ENCODE peak calls at places on chromosome 14, in seven cellular contexts. D is fibroblast of lung; Z is CD8-positive, alpha-beta T cell; R is sigmoid colon; S is CD14-positive monocyte; W is LNCaP clone FGC; E is GM13976. B is an unnamed sample.

GRCh38 chr14:53621433-53621832 is 335.2 kb downstream of the BMP4 start:
- DNase-seq in D (no peak), Z (no peak), R (no peak), S (no peak), W (no peak), E (no peak), B (no peak)

GRCh38 chr14:103727313-103728000 is 11.8 kb downstream of the ZFYVE21 start:
- DNase-seq in D (no peak), Z (no peak), R (no peak), S (no peak), W (peak; percentile 75), E (no peak), B (no peak)

GRCh38 chr14:58864751-58865519 is 227.2 kb downstream of the DACT1 start:
- DNase-seq in D (peak; percentile 87), Z (no peak), R (no peak), S (no peak), W (no peak), E (no peak), B (no peak)

GRCh38 chr14:96201965-96202364 is 2.7 kb upstream of the BDKRB2 start:
- DNase-seq in D (no peak), Z (no peak), R (no peak), S (no peak), W (no peak), E (no peak), B (no peak)

GRCh38 chr14:59254146-59254910 is 65.9 kb downstream of the DAAM1 start:
- DNase-seq in D (peak; percentile 96), Z (no peak), R (peak; percentile 90), S (no peak), W (peak; percentile 94), E (no peak), B (no peak)

GRCh38 chr14:56808314-56809201 is 1.7 kb downstream of the OTX2 start:
- DNase-seq in D (no peak), Z (no peak), R (no peak), S (no peak), W (no peak), E (no peak), B (peak; percentile 36)

GRCh38 chr14:79424462-79424861 is 786.8 kb downstream of the DIO2 start:
- DNase-seq in D (no peak), Z (no peak), R (no peak), S (no peak), W (no peak), E (no peak), B (no peak)

GRCh38 chr14:38357557-38357956 is 101.7 kb upstream of the CLEC14A start:
- DNase-seq in D (peak; percentile 87), Z (no peak), R (no peak), S (no peak), W (no peak), E (no peak), B (no peak)

GRCh38 chr14:70857499-70857895 is 48.2 kb upstream of the MAP3K9 start:
- DNase-seq in D (peak; percentile 59), Z (no peak), R (no peak), S (no peak), W (no peak), E (no peak), B (no peak)

GRCh38 chr14:105890474-105891220 is 364.3 kb downstream of the TMEM121 start:
- DNase-seq in D (no peak), Z (no peak), R (peak; percentile 29), S (peak; percentile 43), W (no peak), E (peak; percentile 2), B (no peak)

GRCh38 chr14:99316281-99317163 is 44.5 kb upstream of the BCL11B start:
- DNase-seq in D (no peak), Z (no peak), R (no peak), S (no peak), W (no peak), E (no peak), B (no peak)

GRCh38 chr14:65732112-65732511 is 319.6 kb downstream of the FUT8 start:
- DNase-seq in D (no peak), Z (no peak), R (no peak), S (no peak), W (no peak), E (peak; percentile 59), B (no peak)

GRCh38 chr14:22313172-22313801 is 275.7 kb downstream of the DAD1 start:
- DNase-seq in D (peak; percentile 64), Z (no peak), R (no peak), S (no peak), W (no peak), E (no peak), B (no peak)

GRCh38 chr14:32565256-32565655 is 236.2 kb downstream of the AKAP6 start:
- DNase-seq in D (peak; percentile 13), Z (no peak), R (no peak), S (no peak), W (no peak), E (no peak), B (no peak)

GRCh38 chr14:36556811-36557433 is 25.5 kb downstream of the NKX2-8 start:
- DNase-seq in D (peak; percentile 4), Z (peak; percentile 14), R (no peak), S (no peak), W (no peak), E (peak; percentile 41), B (peak; percentile 47)

GRCh38 chr14:52575858-52576257 is 23.2 kb downstream of the GPR137C start:
- DNase-seq in D (no peak), Z (no peak), R (no peak), S (no peak), W (no peak), E (no peak), B (no peak)

GRCh38 chr14:65287264-65288131 is 125.0 kb upstream of the FUT8 start:
- DNase-seq in D (peak; percentile 20), Z (peak; percentile 51), R (no peak), S (no peak), W (no peak), E (peak; percentile 81), B (no peak)

GRCh38 chr14:64673748-64674147 is 30.5 kb upstream of the PLEKHG3 start:
- DNase-seq in D (peak; percentile 17), Z (peak; percentile 41), R (no peak), S (peak; percentile 73), W (no peak), E (no peak), B (no peak)

DNA sequence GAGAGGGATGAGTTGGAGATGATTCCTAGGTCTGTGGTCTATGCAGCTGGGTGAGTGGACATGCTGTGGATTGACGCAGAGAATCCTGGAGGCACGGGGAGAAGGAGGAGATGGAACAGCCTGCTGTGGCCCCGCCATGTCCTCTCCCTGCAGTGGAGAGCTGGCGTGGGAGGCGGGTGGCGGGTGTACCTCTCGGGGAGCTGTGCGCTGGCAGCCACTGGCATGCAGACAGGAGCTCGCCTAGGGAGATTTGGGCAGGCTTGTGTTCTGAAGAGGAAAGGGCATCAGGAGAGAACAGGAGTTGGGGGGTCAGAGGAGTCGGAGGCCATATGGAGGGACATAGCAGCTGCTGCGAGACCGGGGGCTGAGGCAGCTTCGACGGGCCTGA is 56.1 kb downstream of the TECPR2 start:
- DNase-seq in D (no peak), Z (no peak), R (peak; percentile 47), S (no peak), W (no peak), E (no peak), B (no peak)
- TF ChIP-seq CTCF in D (no peak), Z (no peak), R (no peak), S (no peak), W (no peak), E (no peak), B (no peak)

DNA sequence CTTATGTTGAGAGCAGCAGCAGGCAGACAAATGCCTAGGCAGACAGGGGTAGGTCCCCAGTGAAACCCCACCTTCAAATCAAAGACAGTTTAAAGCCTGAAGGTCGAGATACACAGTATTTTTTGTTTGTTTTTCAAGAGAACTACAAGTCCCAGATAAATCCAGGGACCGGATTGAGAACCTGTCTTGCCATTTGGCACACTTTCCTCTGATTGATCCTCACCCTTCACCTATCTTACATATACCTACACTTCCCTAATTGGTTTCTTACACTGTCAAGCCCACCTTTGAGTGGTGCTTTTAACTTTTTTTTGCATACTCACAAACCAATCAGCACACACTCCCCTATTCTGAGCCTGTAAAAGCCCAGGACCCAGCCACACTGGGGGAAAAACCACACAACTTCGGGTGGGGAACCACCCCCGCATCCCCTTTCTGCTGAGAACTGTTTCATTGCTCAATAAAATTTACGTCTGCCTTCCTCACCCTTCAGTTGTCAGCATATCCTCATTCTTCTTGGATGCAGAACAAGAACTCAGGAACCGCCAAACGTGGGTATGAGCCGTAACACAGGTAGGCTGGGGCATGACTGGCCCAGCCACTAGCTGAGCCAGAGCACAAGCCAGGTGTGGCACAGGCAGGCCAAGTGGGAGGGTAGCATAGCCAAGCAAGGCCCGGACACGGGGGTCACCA is 11.1 kb downstream of the DICER1 start:
- DNase-seq in D (no peak), Z (no peak), R (no peak), S (no peak), W (no peak), E (no peak), B (no peak)
- TF ChIP-seq CTCF in D (no peak), Z (no peak), R (no peak), S (no peak), W (no peak), E (no peak), B (no peak)

GRCh38 chr14:24095196-24096068 is 1.3 kb downstream of the PCK2 start:
- DNase-seq in D (no peak), Z (peak; percentile 26), R (no peak), S (no peak), W (no peak), E (peak; percentile 95), B (peak; percentile 12)

GRCh38 chr14:24093901-24094838 is at the start of gene PCK2:
- DNase-seq in D (peak; percentile 82), Z (peak; percentile 75), R (peak; percentile 98), S (peak; percentile 79), W (peak; percentile 87), E (peak; percentile 92), B (peak; percentile 63)

GRCh38 chr14:24096545-24097181 is 2.6 kb downstream of the PCK2 start:
- DNase-seq in D (no peak), Z (no peak), R (no peak), S (peak; percentile 27), W (no peak), E (no peak), B (no peak)

GRCh38 chr14:24092960-24093900 is 881 bp upstream of the PCK2 start:
- DNase-seq in D (no peak), Z (no peak), R (peak; percentile 21), S (peak; percentile 56), W (no peak), E (no peak), B (no peak)

DNA sequence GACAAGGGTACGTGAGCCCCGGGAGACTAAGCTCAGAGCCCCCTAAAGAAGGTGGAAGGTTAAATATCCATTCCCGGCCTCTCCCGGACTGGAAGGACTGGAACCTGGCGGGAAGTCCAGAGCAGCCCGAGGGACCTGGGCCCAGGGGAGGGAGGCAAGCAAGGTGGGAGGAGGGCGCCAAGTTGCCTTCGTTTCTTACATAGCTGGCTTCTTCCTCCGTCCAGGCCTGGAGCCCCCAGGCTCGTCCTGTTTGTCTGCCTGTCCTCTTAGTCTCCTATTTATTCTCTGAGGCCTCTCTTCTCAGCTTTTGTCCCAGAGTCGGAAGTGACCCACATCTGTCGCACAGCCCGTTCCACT is 706 bp downstream of the PCK2 start:
- DNase-seq in D (no peak), Z (peak; percentile 13), R (no peak), S (peak; percentile 30), W (no peak), E (no peak), B (peak; percentile 13)
- TF ChIP-seq CTCF in D (no peak), Z (no peak), R (no peak), S (no peak), W (no peak), E (no peak), B (no peak)

DNA sequence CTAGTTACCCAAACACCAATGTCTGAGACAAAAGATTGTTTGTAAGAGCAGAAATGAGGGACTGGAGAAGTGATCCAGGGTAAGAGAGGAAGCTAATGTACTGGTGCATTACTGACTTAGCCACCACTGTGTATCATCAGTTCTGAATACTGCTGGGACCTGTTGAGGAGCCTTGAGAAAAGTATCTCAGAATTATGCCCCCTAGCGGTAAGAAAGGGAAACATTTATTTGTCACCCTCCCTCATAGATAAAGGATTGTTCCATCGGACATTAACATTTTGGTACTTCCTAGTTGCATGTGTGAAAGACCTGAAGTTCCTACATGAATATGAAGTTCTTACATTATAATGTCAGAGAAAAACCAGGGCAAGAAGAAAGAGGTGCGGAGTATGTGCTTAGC is 612.5 kb downstream of the FSCB start:
- DNase-seq in D (no peak), Z (no peak), R (no peak), S (no peak), W (peak; percentile 3), E (no peak), B (no peak)
- TF ChIP-seq CTCF in D (peak; percentile 41), Z (no peak), R (no peak), S (peak; percentile 42), W (peak; percentile 40), E (no peak), B (peak; percentile 96)